ENCODE peak calls at places on chromosome 4, in eight cellular contexts. G is GM04504; E is mesothelial cell of epicardium; O is germinal center; D is fibroblast of the aortic adventitia; Q is stimulated activated CD8-positive, alpha-beta memory T cell treated with anti-CD3 and anti-CD28 coated beads, Interleukin-4, amount 100 ng/mL, for 4 hours; I is stimulated activated CD4-positive, alpha-beta T cell treated with anti-CD3 and anti-CD28 coated beads, TNF-alpha, amount 100 ng/mL, for 4 hours; B is GM18507. M is an unnamed sample.

GRCh38 chr4:146381263-146381872 is 140.4 kb downstream of the SLC10A7 start:
- DNase-seq in G (no peak), E (no peak), O (no peak), D (no peak), Q (no peak), I (no peak), B (no peak), M (no peak)

GRCh38 chr4:6873792-6874461 is 35.7 kb upstream of the TBC1D14 start:
- DNase-seq in G (no peak), E (peak; percentile 72), O (peak; percentile 57), D (peak; percentile 73), Q (peak; percentile 69), I (peak; percentile 67), B (peak; percentile 38), M (no peak)

GRCh38 chr4:77044458-77045124 is 31.2 kb downstream of the CCNI start:
- DNase-seq in G (peak; percentile 31), E (no peak), O (no peak), D (peak; percentile 78), Q (no peak), I (no peak), B (no peak), M (peak; percentile 20)

GRCh38 chr4:24897639-24898038 is 15.2 kb downstream of the CCDC149 start:
- DNase-seq in G (no peak), E (no peak), O (no peak), D (no peak), Q (no peak), I (no peak), B (no peak), M (no peak)

GRCh38 chr4:113849771-113850170 is 88.2 kb upstream of the CAMK2D start:
- DNase-seq in G (no peak), E (no peak), O (no peak), D (peak; percentile 67), Q (no peak), I (no peak), B (no peak), M (peak; percentile 59)

GRCh38 chr4:102466298-102466697 is 34.9 kb upstream of the NFKB1 start:
- DNase-seq in G (no peak), E (no peak), O (no peak), D (no peak), Q (no peak), I (no peak), B (no peak), M (no peak)

GRCh38 chr4:87521757-87522374 is 7.3 kb downstream of the SPARCL1 start:
- DNase-seq in G (no peak), E (no peak), O (no peak), D (peak; percentile 66), Q (no peak), I (no peak), B (no peak), M (no peak)

GRCh38 chr4:156137971-156138581 is 184.4 kb upstream of the CTSO start:
- DNase-seq in G (no peak), E (no peak), O (no peak), D (no peak), Q (no peak), I (no peak), B (no peak), M (no peak)

GRCh38 chr4:173746424-173746823 is 216.4 kb upstream of the HAND2 start:
- DNase-seq in G (no peak), E (no peak), O (no peak), D (no peak), Q (no peak), I (no peak), B (no peak), M (no peak)

GRCh38 chr4:104966349-104967033 is 180.2 kb upstream of the TET2 start:
- DNase-seq in G (no peak), E (no peak), O (peak; percentile 55), D (peak; percentile 7), Q (no peak), I (no peak), B (peak; percentile 50), M (no peak)

GRCh38 chr4:22485751-22486150 is 30.1 kb downstream of the ADGRA3 start:
- DNase-seq in G (peak; percentile 51), E (no peak), O (no peak), D (peak; percentile 89), Q (no peak), I (no peak), B (no peak), M (no peak)